ENCODE peak calls at places on chromosomes 7 and 10, in nine cellular contexts. A is transverse colon, V is B cell, I is PC-3, O is gastrocnemius medialis, Q is MM.1S, M is thoracic aorta, B is A549, S is CD14-positive monocyte. X is an unnamed sample.

GRCh38 chr7:113289140-113289740 is 170.9 kb upstream of the SMIM30 start:
- DNase-seq in S (no peak), B (no peak), A (no peak), M (no peak), Q (peak), I (peak), O (no peak), V (no peak), X (peak)

GRCh38 chr10:4231439-4231838 is 446.4 kb upstream of the KLF6 start:
- DNase-seq in B (no peak), M (no peak), S (no peak), Q (no peak), V (no peak), A (no peak), O (no peak), I (no peak), X (no peak)

GRCh38 chr10:7956508-7956907 is 98.0 kb upstream of the GATA3 start:
- DNase-seq in S (no peak), B (no peak), I (peak), Q (peak), O (no peak), V (no peak), M (no peak), A (no peak), X (peak)

GRCh38 chr7:137981668-137982067 is 20.2 kb downstream of the CREB3L2 start:
- DNase-seq in V (no peak), M (no peak), Q (peak), O (no peak), I (no peak), B (no peak), S (no peak), A (peak), X (no peak)

GRCh38 chr10:23035569-23035968 is 59.8 kb upstream of the MSRB2 start:
- DNase-seq in I (peak), Q (no peak), B (no peak), M (no peak), O (no peak), S (no peak), A (no peak), V (no peak), X (peak)

GRCh38 chr7:97503367-97504094 is 228.4 kb upstream of the TAC1 start:
- DNase-seq in V (no peak), Q (no peak), B (no peak), S (no peak), O (no peak), I (no peak), M (no peak), A (no peak), X (no peak)

GRCh38 chr10:33287112-33287511 is 47.4 kb downstream of the NRP1 start:
- DNase-seq in A (no peak), B (no peak), Q (no peak), M (no peak), O (no peak), I (peak), S (no peak), V (no peak), X (no peak)

GRCh38 chr7:82293467-82293866 is 150.1 kb downstream of the CACNA2D1 start:
- DNase-seq in V (no peak), M (no peak), I (no peak), S (no peak), A (no peak), B (no peak), O (no peak), Q (no peak), X (no peak)

GRCh38 chr10:488081-488932 is 201.2 kb downstream of the DIP2C start:
- DNase-seq in O (no peak), M (no peak), S (no peak), V (no peak), B (no peak), A (no peak), I (no peak), Q (no peak), X (no peak)

GRCh38 chr7:41110186-41110585 is 592.7 kb downstream of the INHBA start:
- DNase-seq in A (no peak), V (no peak), B (no peak), S (no peak), Q (no peak), O (no peak), M (no peak), I (peak), X (peak)

GRCh38 chr7:105621617-105622016 is 40.3 kb upstream of the EFCAB10 start:
- DNase-seq in O (no peak), Q (no peak), A (peak), I (no peak), M (no peak), B (no peak), S (no peak), V (no peak), X (no peak)

GRCh38 chr7:105298439-105298894 is 90.3 kb downstream of the SRPK2 start:
- DNase-seq in Q (peak), B (no peak), A (no peak), M (no peak), O (no peak), V (no peak), I (no peak), S (no peak), X (no peak)

DNA sequence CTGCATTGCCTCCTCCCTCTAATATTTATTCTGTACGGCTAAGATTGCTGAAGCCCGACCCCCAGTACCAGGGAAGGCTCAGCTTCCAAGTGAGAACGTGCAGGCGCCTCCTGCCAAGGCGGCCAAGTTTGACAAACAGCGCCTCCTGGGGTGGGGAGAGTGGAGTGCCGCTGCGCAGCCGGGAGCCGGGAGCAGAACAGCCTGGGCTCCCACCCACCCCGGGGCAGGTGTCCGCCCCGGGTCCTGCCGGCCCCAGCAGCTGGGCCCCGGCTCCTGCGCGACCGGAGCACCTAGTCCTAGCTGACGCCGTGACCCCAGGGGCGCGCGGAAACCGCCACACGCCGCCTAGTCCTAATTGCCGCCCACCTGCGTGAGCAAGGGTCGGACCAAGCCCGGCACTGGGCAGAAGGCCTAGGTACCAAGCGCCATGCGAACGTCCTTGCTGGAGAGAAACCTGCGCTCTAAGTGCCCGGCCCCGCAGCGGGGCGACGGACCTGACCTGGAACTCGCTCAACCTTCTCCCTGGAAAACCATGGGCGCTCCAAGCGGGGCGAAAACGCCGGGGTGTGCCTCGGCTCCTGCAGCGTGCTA is 5.0 kb upstream of the EBF3 start:
- DNase-seq in B (peak), I (peak), S (no peak), O (no peak), V (no peak), Q (no peak), A (no peak), M (no peak), X (no peak)
- TF ChIP-seq CTCF in B (peak), I (peak), S (no peak), O (peak), V (no peak), Q (no peak), A (peak), M (peak), X (peak)

GRCh38 chr7:115704884-115705283 is 325.7 kb downstream of the TFEC start:
- DNase-seq in S (no peak), V (no peak), B (no peak), O (no peak), I (no peak), M (no peak), A (no peak), Q (no peak), X (no peak)

GRCh38 chr7:115709664-115710063 is 320.9 kb downstream of the TFEC start:
- DNase-seq in I (no peak), M (no peak), A (no peak), Q (no peak), O (no peak), B (no peak), S (no peak), V (no peak), X (no peak)

GRCh38 chr7:115707684-115708341 is 322.8 kb downstream of the TFEC start:
- DNase-seq in S (no peak), O (no peak), I (no peak), B (no peak), A (no peak), M (no peak), Q (no peak), V (no peak), X (no peak)

DNA sequence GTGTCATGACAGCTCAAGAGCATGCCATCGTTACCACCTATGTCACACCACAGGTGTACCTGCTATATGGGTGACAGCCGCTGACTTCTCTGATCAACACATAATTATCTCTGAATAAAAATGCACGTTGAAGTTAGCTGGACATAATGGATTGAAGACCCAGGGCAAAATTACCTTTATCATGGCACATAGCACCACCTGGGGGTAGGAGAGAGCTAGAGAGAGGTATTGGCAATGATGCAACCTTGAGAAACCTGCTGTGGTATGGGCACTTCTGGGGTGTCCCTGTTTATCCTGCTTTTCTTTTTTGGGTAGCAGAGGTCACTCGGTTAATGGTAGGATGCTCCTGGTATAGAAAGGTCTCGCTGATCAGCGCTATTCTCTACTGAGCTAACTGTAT is 323.3 kb downstream of the TFEC start:
- DNase-seq in A (peak), S (no peak), O (no peak), I (peak), M (no peak), B (no peak), Q (peak), V (no peak), X (peak)
- TF ChIP-seq CTCF in A (peak), S (no peak), O (no peak), I (peak), M (no peak), B (peak), Q (peak), V (no peak), X (peak)

GRCh38 chr7:44808914-44809393 is 12.5 kb downstream of the PPIA start:
- DNase-seq in S (no peak), I (no peak), A (no peak), M (no peak), B (no peak), V (no peak), Q (no peak), O (no peak), X (no peak)
- TF ChIP-seq CTCF in S (no peak), I (no peak), A (no peak), M (no peak), B (no peak), V (no peak), Q (no peak), O (no peak), X (no peak)

GRCh38 chr7:24820730-24821044 is 63.4 kb upstream of the GSDME start:
- DNase-seq in B (peak), Q (no peak), S (no peak), A (no peak), O (no peak), I (peak), V (no peak), M (no peak), X (no peak)

GRCh38 chr7:24824896-24825295 is 67.6 kb upstream of the GSDME start:
- DNase-seq in M (no peak), O (no peak), A (no peak), S (no peak), V (no peak), B (no peak), I (no peak), Q (no peak), X (no peak)

GRCh38 chr7:24819916-24820689 is 62.8 kb upstream of the GSDME start:
- DNase-seq in O (peak), V (peak), Q (peak), S (peak), A (peak), B (peak), M (peak), I (peak), X (peak)

GRCh38 chr7:24824400-24824799 is 67.1 kb upstream of the GSDME start:
- DNase-seq in O (no peak), Q (no peak), B (no peak), S (no peak), V (no peak), A (no peak), I (no peak), M (no peak), X (no peak)

GRCh38 chr7:24821045-24821853 is 64.0 kb upstream of the GSDME start:
- DNase-seq in Q (peak), A (peak), M (peak), B (peak), V (peak), O (peak), S (peak), I (peak), X (peak)
- TF ChIP-seq CTCF in Q (peak), A (peak), M (no peak), B (no peak), V (peak), O (no peak), S (no peak), I (peak), X (peak)

GRCh38 chr10:133613699-133614098 is 12.9 kb downstream of the FRG2B start:
- DNase-seq in Q (no peak), O (no peak), S (no peak), A (no peak), V (no peak), B (no peak), I (no peak), M (no peak), X (no peak)

GRCh38 chr10:133611079-133611478 is 15.5 kb downstream of the FRG2B start:
- DNase-seq in V (no peak), A (no peak), O (no peak), I (no peak), S (no peak), Q (no peak), B (no peak), M (no peak), X (no peak)

GRCh38 chr10:133608855-133609254 is 17.7 kb downstream of the FRG2B start:
- DNase-seq in M (no peak), A (no peak), I (peak), O (no peak), B (peak), V (no peak), Q (peak), S (no peak), X (peak)
- TF ChIP-seq CTCF in M (no peak), A (peak), I (peak), O (no peak), B (peak), V (peak), Q (peak), S (peak), X (peak)

GRCh38 chr7:134690016-134690415 is 43.4 kb downstream of the BPGM start:
- DNase-seq in O (no peak), A (no peak), M (no peak), V (no peak), S (no peak), Q (peak), I (peak), B (no peak), X (no peak)
- TF ChIP-seq CTCF in O (peak), A (peak), M (peak), V (no peak), S (no peak), Q (peak), I (peak), B (peak), X (peak)

GRCh38 chr7:130095812-130096211 is 25.5 kb downstream of the KLHDC10 start:
- DNase-seq in Q (no peak), V (no peak), I (no peak), S (no peak), O (no peak), A (no peak), M (no peak), B (no peak), X (peak)

GRCh38 chr7:130091999-130092398 is 21.7 kb downstream of the KLHDC10 start:
- DNase-seq in A (no peak), M (no peak), O (no peak), S (no peak), V (no peak), B (no peak), I (no peak), Q (no peak), X (no peak)

GRCh38 chr7:130099331-130099730 is 29.0 kb downstream of the KLHDC10 start:
- DNase-seq in Q (no peak), M (no peak), O (no peak), V (no peak), S (no peak), A (no peak), I (no peak), B (no peak), X (peak)

GRCh38 chr7:130092598-130092997 is 22.3 kb downstream of the KLHDC10 start:
- DNase-seq in B (no peak), A (no peak), S (no peak), V (no peak), I (no peak), M (no peak), O (no peak), Q (no peak), X (no peak)

DNA sequence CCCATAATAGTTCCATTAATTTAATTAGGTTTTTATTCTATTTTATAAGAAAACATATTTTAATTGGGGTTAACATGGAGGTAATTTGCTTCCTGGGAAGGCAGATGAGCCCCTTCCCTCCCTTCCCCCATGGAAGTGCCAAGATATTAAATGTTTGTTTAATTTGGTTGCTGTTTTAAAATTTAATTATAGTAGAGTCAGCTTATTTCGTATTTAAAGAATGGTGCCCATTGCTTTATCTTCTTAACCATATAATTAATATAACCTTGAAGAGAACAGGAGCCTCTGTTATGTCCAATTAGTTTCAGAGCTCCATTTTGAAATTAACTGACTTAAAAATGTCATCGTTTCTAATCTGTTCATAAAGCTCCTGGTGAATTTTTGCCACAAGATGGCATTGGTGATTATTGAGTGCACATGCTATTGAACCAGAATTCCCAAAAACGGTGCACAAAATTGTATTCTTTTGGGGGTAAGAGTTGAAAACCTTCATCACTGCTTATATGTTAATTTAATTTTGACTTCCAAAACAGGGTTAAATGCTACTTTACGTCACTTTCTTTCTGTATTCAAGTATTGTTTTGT is 26.0 kb downstream of the KLHDC10 start:
- DNase-seq in V (no peak), Q (no peak), I (no peak), A (no peak), B (no peak), S (no peak), M (no peak), O (no peak), X (no peak)
- TF ChIP-seq CTCF in V (no peak), Q (no peak), I (peak), A (no peak), B (peak), S (no peak), M (no peak), O (no peak), X (no peak)

X was measured in bronchial epithelial cell.